ENCODE peak calls at places on chromosomes 7 and 10, in six cellular contexts. R, L, D, G, J and W are unnamed samples.

GRCh38 chr7:129160161-129160911 is 15.8 kb downstream of the TSPAN33 start:
- DNase-seq in R (no peak), L (no peak), D (no peak), G (no peak), J (no peak), W (no peak)

GRCh38 chr7:129950191-129950940 is 2.4 kb downstream of the UBE2H start:
- DNase-seq in R (peak; percentile 33), L (peak; percentile 24), D (no peak), G (no peak), J (no peak), W (peak; percentile 64)

GRCh38 chr10:22712246-22712958 is 2.0 kb downstream of the PIP4K2A start:
- DNase-seq in R (no peak), L (no peak), D (peak; percentile 41), G (no peak), J (no peak), W (no peak)

GRCh38 chr7:142711722-142712616 is 37.3 kb upstream of the PRSS1 start:
- DNase-seq in R (no peak), L (no peak), D (peak; percentile 19), G (no peak), J (no peak), W (peak; percentile 35)

GRCh38 chr7:111210996-111211395 is 120.1 kb downstream of the LRRN3 start:
- DNase-seq in R (no peak), L (no peak), D (peak; percentile 75), G (no peak), J (no peak), W (no peak)

GRCh38 chr7:140455743-140456142 is 23.6 kb downstream of the MKRN1 start:
- DNase-seq in R (no peak), L (no peak), D (no peak), G (no peak), J (no peak), W (peak; percentile 74)

GRCh38 chr7:24241216-24241615 is 42.8 kb upstream of the NPY start:
- DNase-seq in R (no peak), L (no peak), D (no peak), G (no peak), J (no peak), W (no peak)

GRCh38 chr10:15293862-15294835 is 76.9 kb downstream of the FAM171A1 start:
- DNase-seq in R (no peak), L (no peak), D (peak; percentile 25), G (no peak), J (no peak), W (no peak)

GRCh38 chr10:88992945-88993537 is 2.4 kb downstream of the FAS start:
- DNase-seq in R (no peak), L (no peak), D (peak; percentile 54), G (no peak), J (no peak), W (no peak)

GRCh38 chr10:60964257-60965235 is 20.6 kb upstream of the RHOBTB1 start:
- DNase-seq in R (peak; percentile 56), L (peak; percentile 28), D (peak; percentile 91), G (peak; percentile 74), J (no peak), W (peak; percentile 47)

GRCh38 chr7:97418312-97418711 is 300.8 kb downstream of the SDHAF3 start:
- DNase-seq in R (no peak), L (no peak), D (no peak), G (no peak), J (no peak), W (peak; percentile 11)

GRCh38 chr10:75440271-75440793 is 8.9 kb downstream of the LRMDA start:
- DNase-seq in R (no peak), L (no peak), D (no peak), G (no peak), J (no peak), W (no peak)

GRCh38 chr10:75438275-75438674 is 6.9 kb downstream of the LRMDA start:
- DNase-seq in R (no peak), L (no peak), D (no peak), G (no peak), J (no peak), W (no peak)

GRCh38 chr10:75441682-75442081 is 10.3 kb downstream of the LRMDA start:
- DNase-seq in R (no peak), L (no peak), D (no peak), G (no peak), J (no peak), W (no peak)

GRCh38 chr10:75441196-75441595 is 9.8 kb downstream of the LRMDA start:
- DNase-seq in R (no peak), L (no peak), D (no peak), G (no peak), J (peak; percentile 14), W (no peak)

DNA sequence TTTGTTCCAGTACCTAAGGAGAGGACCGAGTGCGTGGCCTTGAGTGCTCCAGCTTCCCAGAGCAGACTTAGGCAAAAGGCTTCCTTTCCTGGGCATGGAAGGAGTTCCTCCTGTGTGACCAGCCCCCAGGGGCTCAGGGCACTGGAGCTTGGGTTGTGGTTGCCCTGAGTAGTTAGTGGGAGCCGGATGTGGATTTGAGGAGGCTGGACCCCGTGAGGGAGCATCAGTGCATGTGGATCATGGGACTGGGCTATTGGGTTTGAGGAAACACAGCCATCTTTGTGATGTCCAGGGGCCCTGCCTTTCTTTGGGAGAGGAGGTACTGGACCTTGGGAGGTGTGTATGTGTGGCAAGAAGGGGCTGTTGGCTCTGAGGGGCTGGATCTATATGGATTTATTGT is 8.4 kb downstream of the LRMDA start:
- DNase-seq in R (no peak), L (no peak), D (no peak), G (no peak), J (no peak), W (no peak)
- H3K4me1 ChIP-seq in R (no peaks in the 10 kb centered on the region), L (no peaks in the 10 kb centered on the region), D (no peaks in the 10 kb centered on the region), G (no peaks in the 10 kb centered on the region), J (no peaks in the 10 kb centered on the region), W (no peaks in the 10 kb centered on the region)

GRCh38 chr7:101134399-101134980 is 7.6 kb downstream of the SERPINE1 start:
- DNase-seq in R (no peak), L (no peak), D (no peak), G (no peak), J (no peak), W (no peak)

GRCh38 chr7:101129603-101130117 is 2.8 kb downstream of the SERPINE1 start:
- DNase-seq in R (no peak), L (no peak), D (no peak), G (no peak), J (no peak), W (no peak)

GRCh38 chr7:101137651-101138148 is 10.8 kb downstream of the SERPINE1 start:
- DNase-seq in R (no peak), L (no peak), D (no peak), G (no peak), J (no peak), W (no peak)

GRCh38 chr7:101138149-101138870 is 11.4 kb downstream of the SERPINE1 start:
- DNase-seq in R (no peak), L (peak; percentile 15), D (peak; percentile 98), G (peak; percentile 66), J (peak; percentile 82), W (peak; percentile 67)

DNA sequence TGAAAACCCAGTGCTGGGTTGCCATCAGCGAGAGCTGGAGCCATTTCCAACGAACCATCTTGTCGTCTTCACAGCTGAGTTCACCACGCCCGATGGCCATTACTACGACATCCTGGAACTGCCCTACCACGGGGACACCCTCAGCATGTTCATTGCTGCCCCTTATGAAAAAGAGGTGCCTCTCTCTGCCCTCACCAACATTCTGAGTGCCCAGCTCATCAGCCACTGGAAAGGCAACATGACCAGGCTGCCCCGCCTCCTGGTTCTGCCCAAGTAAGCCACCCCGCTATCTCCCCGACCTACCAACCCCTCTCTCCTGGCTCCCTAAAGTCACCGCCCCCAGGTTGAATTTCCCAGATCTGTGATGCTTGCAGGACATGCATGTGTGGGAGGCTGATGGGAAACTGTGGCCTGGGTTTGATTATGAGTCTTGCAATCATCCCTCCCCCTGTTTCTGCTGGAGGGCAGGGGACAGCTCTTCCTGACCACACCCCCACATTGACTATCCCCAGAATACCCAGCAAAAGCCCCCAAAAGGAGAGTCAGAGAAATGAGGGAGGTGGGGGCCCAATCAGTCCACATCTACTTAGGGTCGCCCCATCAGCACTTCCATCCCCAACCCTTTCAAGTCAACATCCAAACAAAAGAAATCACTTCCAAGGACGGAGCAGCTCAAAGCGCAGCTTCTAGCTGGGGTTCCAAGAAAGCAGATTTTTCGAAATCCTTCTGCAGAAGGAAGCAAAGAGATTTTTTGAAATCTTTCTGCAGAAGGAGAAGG is 6.9 kb downstream of the SERPINE1 start:
- DNase-seq in R (no peak), L (no peak), D (peak; percentile 70), G (no peak), J (no peak), W (no peak)
- H3K36me3 ChIP-seq in R (no peaks in the 10 kb centered on the region), L (no peaks in the 10 kb centered on the region), D (peaks cover 49% of the 10 kb centered on the region), G (no peaks in the 10 kb centered on the region), J (peaks cover 5% of the 10 kb centered on the region), W (no peaks in the 10 kb centered on the region)

GRCh38 chr10:127534511-127534910 is 14.6 kb upstream of the NPS start:
- DNase-seq in R (no peak), L (no peak), D (no peak), G (no peak), J (no peak), W (no peak)
- H3K4me1 ChIP-seq in R (no peaks in the 10 kb centered on the region), L (no peaks in the 10 kb centered on the region), D (no peaks in the 10 kb centered on the region), G (no peaks in the 10 kb centered on the region), J (no peaks in the 10 kb centered on the region), W (no peaks in the 10 kb centered on the region)

DNA sequence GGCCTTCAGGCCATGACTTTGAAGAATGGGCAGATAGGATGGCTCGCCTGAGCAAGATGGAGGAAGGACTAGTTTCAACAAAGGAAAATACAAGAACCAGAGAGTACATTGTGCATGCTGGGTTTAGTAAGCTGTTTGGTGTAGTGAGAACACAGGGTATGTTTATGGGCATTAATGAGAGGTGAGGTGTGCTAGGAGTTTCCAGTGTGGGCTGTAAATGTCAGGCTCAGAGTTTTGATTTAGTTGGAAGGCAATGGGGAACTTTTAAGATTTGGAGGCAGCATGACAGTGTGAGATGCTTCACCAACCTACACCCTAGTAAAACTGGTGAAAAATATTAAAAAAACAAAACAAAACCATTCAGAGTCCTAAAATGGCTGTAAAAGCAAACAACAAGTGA is 13.3 kb downstream of the IGFBP1 start:
- DNase-seq in R (no peak), L (no peak), D (no peak), G (no peak), J (no peak), W (no peak)
- H3K36me3 ChIP-seq in R (no peaks in the 10 kb centered on the region), L (no peaks in the 10 kb centered on the region), D (no peaks in the 10 kb centered on the region), G (no peaks in the 10 kb centered on the region), J (no peaks in the 10 kb centered on the region), W (no peaks in the 10 kb centered on the region)

GRCh38 chr7:30281263-30281662 is 3.1 kb upstream of the ZNRF2 start:
- DNase-seq in R (no peak), L (no peak), D (no peak), G (no peak), J (no peak), W (no peak)
- H3K4me1 ChIP-seq in R (no peaks in the 10 kb centered on the region), L (peaks cover 3% of the 10 kb centered on the region), D (no peaks in the 10 kb centered on the region), G (peaks cover 3% of the 10 kb centered on the region), J (peaks cover 8% of the 10 kb centered on the region), W (peaks cover 3% of the 10 kb centered on the region)

GRCh38 chr10:86450806-86451603 is 70.6 kb downstream of the WAPL start:
- DNase-seq in R (no peak), L (no peak), D (no peak), G (no peak), J (no peak), W (peak; percentile 68)
- H3K36me3 ChIP-seq in R (peaks cover 26% of the 10 kb centered on the region), L (peaks cover 4% of the 10 kb centered on the region), D (peaks cover 31% of the 10 kb centered on the region), G (peaks cover 85% of the 10 kb centered on the region), J (peaks cover 14% of the 10 kb centered on the region), W (peaks cover 47% of the 10 kb centered on the region)